ENCODE peak calls at places on chromosomes 4 and X, in five cellular contexts. One of them, this sample, is unnamed.

GRCh38 chr4:11418610-11419009 is 10.1 kb downstream of the HS3ST1 start:
- DNase-seq in stimulated activated CD4-positive, alpha-beta T cell treated with anti-CD3 and anti-CD28 coated beads, TNF-alpha, amount 100 ng/mL, for 4 hours: no peak
- DNase-seq in EL: no peak
- DNase-seq in fibroblast of gingiva: no peak
- DNase-seq in Ammon's horn: no peak
- DNase-seq in this sample: peak; percentile 5

GRCh38 chrX:54540289-54540688 is 10.3 kb downstream of the GNL3L start:
- DNase-seq in Ammon's horn: no peak
- DNase-seq in EL: peak; percentile 74
- DNase-seq in fibroblast of gingiva: peak; percentile 1
- DNase-seq in stimulated activated CD4-positive, alpha-beta T cell treated with anti-CD3 and anti-CD28 coated beads, TNF-alpha, amount 100 ng/mL, for 4 hours: no peak
- DNase-seq in this sample: peak; percentile 10

GRCh38 chrX:153533041-153533565 is 15.7 kb downstream of the ATP2B3 start:
- DNase-seq in stimulated activated CD4-positive, alpha-beta T cell treated with anti-CD3 and anti-CD28 coated beads, TNF-alpha, amount 100 ng/mL, for 4 hours: no peak
- DNase-seq in fibroblast of gingiva: no peak
- DNase-seq in Ammon's horn: no peak
- DNase-seq in EL: no peak
- DNase-seq in this sample: peak; percentile 29

GRCh38 chr4:69025191-69025998 is 70.9 kb upstream of the UGT2B7 start:
- DNase-seq in fibroblast of gingiva: no peak
- DNase-seq in EL: peak; percentile 0
- DNase-seq in stimulated activated CD4-positive, alpha-beta T cell treated with anti-CD3 and anti-CD28 coated beads, TNF-alpha, amount 100 ng/mL, for 4 hours: no peak
- DNase-seq in Ammon's horn: no peak
- DNase-seq in this sample: peak; percentile 0

GRCh38 chrX:133838761-133839676 is 146.4 kb downstream of the GPC3 start:
- DNase-seq in Ammon's horn: peak; percentile 14
- DNase-seq in EL: peak; percentile 13
- DNase-seq in fibroblast of gingiva: peak; percentile 1
- DNase-seq in stimulated activated CD4-positive, alpha-beta T cell treated with anti-CD3 and anti-CD28 coated beads, TNF-alpha, amount 100 ng/mL, for 4 hours: no peak
- DNase-seq in this sample: peak; percentile 42

GRCh38 chr4:136441629-136442282 is 1090.5 kb downstream of the PCDH18 start:
- DNase-seq in stimulated activated CD4-positive, alpha-beta T cell treated with anti-CD3 and anti-CD28 coated beads, TNF-alpha, amount 100 ng/mL, for 4 hours: no peak
- DNase-seq in EL: no peak
- DNase-seq in Ammon's horn: no peak
- DNase-seq in fibroblast of gingiva: no peak
- DNase-seq in this sample: no peak

GRCh38 chr4:138572007-138572406 is 329.9 kb upstream of the SLC7A11 start:
- DNase-seq in Ammon's horn: no peak
- DNase-seq in fibroblast of gingiva: no peak
- DNase-seq in EL: no peak
- DNase-seq in stimulated activated CD4-positive, alpha-beta T cell treated with anti-CD3 and anti-CD28 coated beads, TNF-alpha, amount 100 ng/mL, for 4 hours: no peak
- DNase-seq in this sample: no peak

GRCh38 chr4:72974694-72975487 is 94.6 kb downstream of the COX18 start:
- DNase-seq in EL: peak; percentile 74
- DNase-seq in Ammon's horn: no peak
- DNase-seq in fibroblast of gingiva: peak; percentile 32
- DNase-seq in stimulated activated CD4-positive, alpha-beta T cell treated with anti-CD3 and anti-CD28 coated beads, TNF-alpha, amount 100 ng/mL, for 4 hours: no peak
- DNase-seq in this sample: peak; percentile 52

GRCh38 chr4:61740950-61741638 is 541.0 kb downstream of the ADGRL3 start:
- DNase-seq in EL: no peak
- DNase-seq in Ammon's horn: peak; percentile 65
- DNase-seq in stimulated activated CD4-positive, alpha-beta T cell treated with anti-CD3 and anti-CD28 coated beads, TNF-alpha, amount 100 ng/mL, for 4 hours: no peak
- DNase-seq in fibroblast of gingiva: no peak
- DNase-seq in this sample: no peak

GRCh38 chr4:130851107-130851506 is 1755.2 kb downstream of the C4orf33 start:
- DNase-seq in Ammon's horn: no peak
- DNase-seq in fibroblast of gingiva: no peak
- DNase-seq in stimulated activated CD4-positive, alpha-beta T cell treated with anti-CD3 and anti-CD28 coated beads, TNF-alpha, amount 100 ng/mL, for 4 hours: no peak
- DNase-seq in EL: no peak
- DNase-seq in this sample: no peak

GRCh38 chr4:75995727-75996126 is 5.0 kb upstream of the SDAD1 start:
- DNase-seq in fibroblast of gingiva: peak; percentile 36
- DNase-seq in Ammon's horn: peak; percentile 54
- DNase-seq in EL: peak; percentile 47
- DNase-seq in stimulated activated CD4-positive, alpha-beta T cell treated with anti-CD3 and anti-CD28 coated beads, TNF-alpha, amount 100 ng/mL, for 4 hours: no peak
- DNase-seq in this sample: peak; percentile 38

GRCh38 chr4:48756689-48757220 is 23.3 kb downstream of the FRYL start:
- DNase-seq in EL: peak; percentile 50
- DNase-seq in Ammon's horn: no peak
- DNase-seq in stimulated activated CD4-positive, alpha-beta T cell treated with anti-CD3 and anti-CD28 coated beads, TNF-alpha, amount 100 ng/mL, for 4 hours: no peak
- DNase-seq in fibroblast of gingiva: no peak
- DNase-seq in this sample: peak; percentile 87

GRCh38 chrX:20393944-20394343 is 127.2 kb upstream of the RPS6KA3 start:
- DNase-seq in Ammon's horn: no peak
- DNase-seq in stimulated activated CD4-positive, alpha-beta T cell treated with anti-CD3 and anti-CD28 coated beads, TNF-alpha, amount 100 ng/mL, for 4 hours: no peak
- DNase-seq in EL: no peak
- DNase-seq in fibroblast of gingiva: peak; percentile 36
- DNase-seq in this sample: no peak

GRCh38 chrX:152072236-152072635 is 66.1 kb downstream of the MAGEA10 start:
- DNase-seq in Ammon's horn: no peak
- DNase-seq in stimulated activated CD4-positive, alpha-beta T cell treated with anti-CD3 and anti-CD28 coated beads, TNF-alpha, amount 100 ng/mL, for 4 hours: no peak
- DNase-seq in EL: peak; percentile 69
- DNase-seq in fibroblast of gingiva: peak; percentile 57
- DNase-seq in this sample: peak; percentile 96

GRCh38 chr4:107742196-107742595 is 22.2 kb upstream of the PAPSS1 start:
- DNase-seq in EL: no peak
- DNase-seq in Ammon's horn: no peak
- DNase-seq in stimulated activated CD4-positive, alpha-beta T cell treated with anti-CD3 and anti-CD28 coated beads, TNF-alpha, amount 100 ng/mL, for 4 hours: no peak
- DNase-seq in fibroblast of gingiva: no peak
- DNase-seq in this sample: no peak

GRCh38 chrX:150482537-150483217 is 85.7 kb upstream of the MTM1 start:
- DNase-seq in EL: peak; percentile 64
- DNase-seq in fibroblast of gingiva: peak; percentile 4
- DNase-seq in stimulated activated CD4-positive, alpha-beta T cell treated with anti-CD3 and anti-CD28 coated beads, TNF-alpha, amount 100 ng/mL, for 4 hours: peak; percentile 26
- DNase-seq in Ammon's horn: peak; percentile 28
- DNase-seq in this sample: peak; percentile 91

GRCh38 chr4:71595576-71596108 is 188.2 kb downstream of the GC start:
- DNase-seq in Ammon's horn: no peak
- DNase-seq in fibroblast of gingiva: no peak
- DNase-seq in EL: no peak
- DNase-seq in stimulated activated CD4-positive, alpha-beta T cell treated with anti-CD3 and anti-CD28 coated beads, TNF-alpha, amount 100 ng/mL, for 4 hours: no peak
- DNase-seq in this sample: no peak

GRCh38 chr4:149176019-149176418 is 639.6 kb downstream of the IQCM start:
- DNase-seq in fibroblast of gingiva: no peak
- DNase-seq in EL: no peak
- DNase-seq in stimulated activated CD4-positive, alpha-beta T cell treated with anti-CD3 and anti-CD28 coated beads, TNF-alpha, amount 100 ng/mL, for 4 hours: no peak
- DNase-seq in Ammon's horn: no peak
- DNase-seq in this sample: no peak

GRCh38 chrX:51332188-51332942 is at the start of gene NUDT10:
- DNase-seq in EL: peak; percentile 17
- DNase-seq in stimulated activated CD4-positive, alpha-beta T cell treated with anti-CD3 and anti-CD28 coated beads, TNF-alpha, amount 100 ng/mL, for 4 hours: no peak
- DNase-seq in Ammon's horn: peak; percentile 25
- DNase-seq in fibroblast of gingiva: peak; percentile 4
- DNase-seq in this sample: peak; percentile 12